ENCODE peak calls at places on chromosomes 12 and 14, in six cellular contexts. C is non-pigmented ciliary epithelial cell; R is naive thymus-derived CD8-positive, alpha-beta T cell; I is NCI-H1105; E is fibroblast of pulmonary artery; X is anterior cingulate cortex. N is an unnamed sample.

GRCh38 chr14:33938131-33938949 is 12.5 kb downstream of the EGLN3 start:
- DNase-seq in C (no peak), R (no peak), I (peak), E (peak), X (peak), N (peak)

GRCh38 chr12:71128191-71128590 is 29.6 kb downstream of the TSPAN8 start:
- DNase-seq in C (no peak), R (no peak), I (no peak), E (peak), X (no peak), N (no peak)

GRCh38 chr14:101118746-101119610 is 215.5 kb upstream of the RTL1 start:
- DNase-seq in C (no peak), R (no peak), I (no peak), E (no peak), X (no peak), N (no peak)

GRCh38 chr12:3313655-3314305 is 177.2 kb upstream of the PRMT8 start:
- DNase-seq in C (no peak), R (no peak), I (peak), E (peak), X (peak), N (peak)

GRCh38 chr12:132222096-132222807 is 78.0 kb downstream of the NOC4L start:
- DNase-seq in C (no peak), R (peak), I (peak), E (peak), X (no peak), N (peak)

GRCh38 chr12:46265734-46266133 is 3.1 kb downstream of the SLC38A1 start:
- DNase-seq in C (no peak), R (no peak), I (no peak), E (no peak), X (no peak), N (no peak)

GRCh38 chr14:29892327-29892726 is 35.3 kb downstream of the PRKD1 start:
- DNase-seq in C (no peak), R (no peak), I (no peak), E (peak), X (no peak), N (no peak)

GRCh38 chr14:51511265-51511664 is 140.4 kb upstream of the FRMD6 start:
- DNase-seq in C (peak), R (no peak), I (no peak), E (no peak), X (no peak), N (no peak)

GRCh38 chr12:31772685-31773222 is 43.9 kb upstream of the AMN1 start:
- DNase-seq in C (no peak), R (no peak), I (no peak), E (no peak), X (no peak), N (no peak)

GRCh38 chr12:50659260-50659659 is 104.6 kb upstream of the ATF1 start:
- DNase-seq in C (no peak), R (no peak), I (no peak), E (no peak), X (no peak), N (no peak)

GRCh38 chr14:31243860-31244259 is 36.3 kb upstream of the HECTD1 start:
- DNase-seq in C (no peak), R (no peak), I (no peak), E (no peak), X (no peak), N (no peak)

GRCh38 chr12:29103539-29103974 is 45.5 kb upstream of the FAR2 start:
- DNase-seq in C (no peak), R (peak), I (no peak), E (no peak), X (no peak), N (no peak)

GRCh38 chr12:101945361-101946232 is 68.2 kb downstream of the DRAM1 start:
- DNase-seq in C (no peak), R (no peak), I (no peak), E (no peak), X (no peak), N (no peak)

GRCh38 chr12:95205685-95206084 is 11.6 kb downstream of the FGD6 start:
- DNase-seq in C (no peak), R (no peak), I (no peak), E (peak), X (no peak), N (no peak)

GRCh38 chr12:118981285-118982201 is at the start of gene SRRM4:
- DNase-seq in C (no peak), R (no peak), I (peak), E (no peak), X (peak), N (peak)

GRCh38 chr12:25200703-25201102 is 5.7 kb downstream of the ETFRF1 start:
- DNase-seq in C (peak), R (no peak), I (no peak), E (peak), X (no peak), N (no peak)

GRCh38 chr14:58815046-58815701 is 177.4 kb downstream of the DACT1 start:
- DNase-seq in C (peak), R (no peak), I (no peak), E (peak), X (no peak), N (no peak)

GRCh38 chr14:24058951-24059475 is 7.2 kb downstream of the CARMIL3 start:
- DNase-seq in C (no peak), R (no peak), I (no peak), E (no peak), X (no peak), N (no peak)

GRCh38 chr12:98998697-98999299 is 353.7 kb downstream of the APAF1 start:
- DNase-seq in C (no peak), R (no peak), I (peak), E (peak), X (no peak), N (peak)

GRCh38 chr12:109105176-109105575 is 7.8 kb downstream of the UNG start:
- DNase-seq in C (no peak), R (no peak), I (no peak), E (no peak), X (no peak), N (no peak)